ENCODE peak calls at places on chromosomes 5 and 9, in six cellular contexts. S, X, M, F, A and Y are unnamed samples.

GRCh38 chr9:34995288-34996060 is 5.9 kb downstream of the DNAJB5 start:
- DNase-seq in F (no peak), X (peak), M (peak), S (peak), A (peak), Y (no peak)

GRCh38 chr5:175638305-175638704 is 19.6 kb upstream of the HRH2 start:
- DNase-seq in A (no peak), F (no peak), M (peak), X (no peak), S (no peak), Y (no peak)

GRCh38 chr5:177496111-177497010 is 1.0 kb downstream of the PDLIM7 start:
- DNase-seq in F (peak), S (peak), X (peak), M (peak), A (peak), Y (peak)

GRCh38 chr9:87573841-87574342 is 76.2 kb downstream of the DAPK1 start:
- DNase-seq in F (no peak), X (peak), M (no peak), S (peak), A (no peak), Y (no peak)

GRCh38 chr9:32589083-32589713 is 16.2 kb upstream of the NDUFB6 start:
- DNase-seq in X (peak), F (no peak), S (peak), M (peak), A (no peak), Y (peak)

GRCh38 chr5:43571237-43571636 is 14.4 kb upstream of the PAIP1 start:
- DNase-seq in M (peak), X (no peak), F (no peak), S (no peak), A (no peak), Y (no peak)

GRCh38 chr9:119827526-119827925 is 458.3 kb upstream of the BRINP1 start:
- DNase-seq in A (no peak), M (no peak), F (no peak), S (no peak), X (no peak), Y (no peak)

GRCh38 chr5:23977996-23978395 is 470.6 kb downstream of the PRDM9 start:
- DNase-seq in M (no peak), S (no peak), X (no peak), A (no peak), F (no peak), Y (peak)

GRCh38 chr5:137960141-137960540 is 70.9 kb downstream of the PKD2L2 start:
- DNase-seq in X (no peak), M (peak), S (no peak), A (no peak), F (no peak), Y (no peak)

GRCh38 chr5:113162770-113163169 is 186.2 kb downstream of the DCP2 start:
- DNase-seq in A (no peak), M (peak), X (peak), F (no peak), S (peak), Y (no peak)

GRCh38 chr5:168706655-168707069 is 127.5 kb upstream of the PANK3 start:
- DNase-seq in S (peak), A (no peak), M (peak), X (peak), F (no peak), Y (peak)

GRCh38 chr5:134568761-134569725 is 43.6 kb downstream of the JADE2 start:
- DNase-seq in A (peak), F (peak), S (peak), M (peak), X (peak), Y (no peak)

GRCh38 chr5:119478781-119479180 is 26.5 kb downstream of the HSD17B4 start:
- DNase-seq in F (no peak), M (no peak), X (no peak), A (no peak), S (peak), Y (no peak)

GRCh38 chr5:177265395-177265794 is 38.1 kb downstream of the RAB24 start:
- DNase-seq in M (no peak), F (no peak), X (no peak), S (no peak), A (no peak), Y (no peak)

GRCh38 chr5:97458851-97459250 is 275.8 kb upstream of the RIOK2 start:
- DNase-seq in A (no peak), M (no peak), S (no peak), X (no peak), F (no peak), Y (peak)

GRCh38 chr9:86854898-86855523 is 92.3 kb downstream of the GAS1 start:
- DNase-seq in S (peak), X (peak), A (no peak), M (peak), F (no peak), Y (no peak)

GRCh38 chr5:65262590-65263189 is 219.0 kb downstream of the ADAMTS6 start:
- DNase-seq in M (peak), A (no peak), X (peak), S (peak), F (no peak), Y (no peak)

GRCh38 chr5:109704255-109704952 is 14.7 kb downstream of the MAN2A1 start:
- DNase-seq in S (no peak), F (no peak), M (no peak), X (peak), A (no peak), Y (no peak)

GRCh38 chr5:150645070-150645700 is 4.7 kb downstream of the SYNPO start:
- DNase-seq in A (peak), X (peak), M (peak), F (peak), S (peak), Y (no peak)

GRCh38 chr9:19699757-19700156 is 89.1 kb downstream of the SLC24A2 start:
- DNase-seq in S (no peak), X (no peak), F (no peak), A (no peak), M (no peak), Y (no peak)

GRCh38 chr5:163473613-163474243 is 13.3 kb downstream of the HMMR start:
- DNase-seq in S (no peak), F (no peak), A (no peak), M (peak), X (peak), Y (peak)

GRCh38 chr9:129482521-129483466 is 138.1 kb downstream of the C9orf50 start:
- DNase-seq in S (peak), X (peak), F (peak), M (peak), A (peak), Y (no peak)

GRCh38 chr9:135227641-135228251 is 140.3 kb downstream of the OLFM1 start:
- DNase-seq in F (peak), A (peak), X (no peak), S (no peak), M (no peak), Y (no peak)

GRCh38 chr9:10366171-10366779 is 246.5 kb downstream of the PTPRD start:
- DNase-seq in M (peak), S (peak), X (peak), A (no peak), F (no peak), Y (peak)

GRCh38 chr5:90347462-90347861 is 62.1 kb downstream of the CETN3 start:
- DNase-seq in S (no peak), X (no peak), M (no peak), F (no peak), A (no peak), Y (no peak)

GRCh38 chr9:12695474-12695873 is 2.3 kb downstream of the TYRP1 start:
- DNase-seq in F (no peak), A (no peak), S (no peak), M (peak), X (peak), Y (no peak)

GRCh38 chr5:82497242-82497641 is 219.1 kb upstream of the RPS23 start:
- DNase-seq in A (no peak), S (no peak), X (no peak), F (no peak), M (no peak), Y (no peak)

GRCh38 chr9:115276621-115277020 is 158.7 kb upstream of the TNC start:
- DNase-seq in X (peak), M (peak), F (no peak), A (no peak), S (peak), Y (no peak)

GRCh38 chr9:4820172-4820571 is 27.4 kb downstream of the RCL1 start:
- DNase-seq in X (no peak), M (no peak), S (no peak), A (no peak), F (no peak), Y (no peak)

GRCh38 chr5:174409971-174410370 is 314.4 kb upstream of the MSX2 start:
- DNase-seq in F (no peak), S (no peak), M (no peak), X (no peak), A (no peak), Y (no peak)

GRCh38 chr9:73743826-73744225 is 592.2 kb downstream of the ANXA1 start:
- DNase-seq in A (no peak), M (no peak), X (peak), F (no peak), S (no peak), Y (no peak)

GRCh38 chr5:95380103-95380628 is 11.0 kb upstream of the FAM81B start:
- DNase-seq in S (no peak), F (no peak), M (no peak), A (no peak), X (no peak), Y (no peak)

DNA sequence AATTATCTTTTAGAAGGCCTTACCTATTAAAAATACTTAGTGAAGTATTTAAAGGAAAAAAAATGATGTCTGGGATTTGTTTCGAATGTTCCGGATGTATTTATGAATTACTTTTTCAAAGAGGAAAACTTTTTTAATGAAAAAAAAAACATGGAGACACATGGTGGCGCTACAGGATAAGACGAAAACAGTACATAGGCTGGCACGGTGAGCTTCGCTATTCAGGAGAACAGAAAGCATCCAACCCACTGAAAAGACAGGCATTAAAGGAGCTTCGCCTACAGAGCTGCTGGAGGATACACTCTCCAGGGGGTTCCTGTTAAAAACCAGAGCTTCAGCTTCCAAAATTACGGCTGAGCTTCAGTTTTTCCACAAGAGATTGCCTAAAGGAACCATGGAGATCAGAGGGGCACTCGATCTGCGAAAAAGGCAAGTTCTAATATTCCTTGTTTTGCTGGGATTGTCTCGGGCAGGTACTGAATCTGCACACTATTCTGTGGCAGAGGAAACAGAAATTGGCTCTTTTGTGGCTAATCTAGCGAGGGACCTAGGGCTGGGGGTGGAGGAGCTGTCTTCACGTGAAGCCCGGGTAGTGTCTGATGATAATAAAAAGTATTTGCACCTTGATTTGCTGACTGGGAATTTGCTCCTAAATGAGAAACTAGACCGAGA is at the start of gene PCDHB14:
- DNase-seq in S (peak), F (no peak), X (peak), M (peak), A (no peak), Y (peak)
- H3K4me3 ChIP-seq in S (peak), F (peak), X (no peak), M (peak), A (peak), Y (no peak)

GRCh38 chr9:83257937-83258336 is 195.0 kb upstream of the RASEF start:
- DNase-seq in F (no peak), A (no peak), M (no peak), X (no peak), S (no peak), Y (no peak)
- TF ChIP-seq CTCF in F (no peak), A (no peak), M (no peak), X (no peak), S (no peak), Y (no peak)

DNA sequence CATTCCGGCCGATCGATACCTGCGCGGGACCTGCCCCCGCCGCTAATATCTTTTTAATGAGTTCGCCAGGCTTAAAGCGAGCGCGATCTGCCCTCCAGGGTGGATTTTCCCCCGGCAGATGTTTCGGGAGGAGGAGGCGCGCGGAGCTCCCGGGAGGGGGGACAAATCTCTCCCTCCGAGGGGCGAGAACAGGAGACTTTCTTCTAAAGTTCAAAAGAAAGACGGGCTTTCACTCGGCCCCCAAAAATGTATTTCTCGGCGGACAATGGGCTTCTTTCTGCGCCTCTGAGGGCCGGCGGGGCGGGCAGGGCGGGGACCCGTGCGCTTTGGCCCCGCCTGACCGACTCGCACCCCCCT is 4.1 kb upstream of the PRDM12 start:
- DNase-seq in M (no peak), X (no peak), S (no peak), A (no peak), F (no peak), Y (no peak)
- H3K4me3 ChIP-seq in M (no peak), X (no peak), S (no peak), A (peak), F (peak), Y (no peak)

GRCh38 chr5:60143912-60144311 is 250.4 kb upstream of the PDE4D start:
- DNase-seq in M (no peak), F (no peak), A (no peak), X (no peak), S (no peak), Y (no peak)

GRCh38 chr5:60136841-60137240 is 243.3 kb upstream of the PDE4D start:
- DNase-seq in A (no peak), X (no peak), M (no peak), S (no peak), F (no peak), Y (no peak)

DNA sequence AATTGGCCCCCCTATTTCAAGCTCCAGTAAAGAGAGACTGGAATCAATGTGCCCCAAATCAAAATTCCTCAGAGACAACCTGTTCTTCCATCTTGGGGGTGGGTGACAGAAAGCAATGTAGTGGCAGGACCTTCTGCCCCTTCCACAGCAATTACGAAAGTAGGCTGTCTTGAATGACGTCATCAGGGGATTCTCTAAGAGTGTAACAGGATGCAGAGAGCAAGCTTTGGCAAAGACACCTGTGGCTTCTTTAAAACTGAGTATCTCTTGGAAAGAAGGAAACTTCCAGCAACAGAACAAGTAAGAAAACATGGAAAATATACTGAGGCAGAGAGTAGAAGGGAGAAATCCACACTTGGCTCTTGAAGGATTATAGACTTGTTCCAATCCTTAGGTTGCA is 247.6 kb upstream of the PDE4D start:
- DNase-seq in X (no peak), F (no peak), A (no peak), M (no peak), S (no peak), Y (no peak)
- TF ChIP-seq CTCF in X (no peak), F (no peak), A (no peak), M (no peak), S (no peak), Y (no peak)

DNA sequence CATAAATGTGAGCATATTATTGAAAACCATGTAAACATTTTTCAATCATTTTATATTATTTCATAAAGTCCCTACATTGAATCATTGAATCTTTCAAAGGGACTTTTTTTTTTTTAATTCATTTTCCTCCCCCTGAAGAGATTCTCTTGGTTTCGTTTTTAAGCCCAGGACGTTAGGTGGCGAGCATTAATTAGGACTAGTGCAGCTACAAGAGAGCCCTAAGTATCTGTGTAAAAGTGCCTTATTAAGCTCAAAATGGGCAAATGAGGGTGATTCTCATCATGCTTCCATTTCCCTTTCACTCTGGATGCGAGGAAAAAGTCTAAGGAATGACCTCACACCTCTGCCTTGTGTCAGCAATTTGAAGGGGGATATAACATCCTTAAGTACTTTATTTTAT is 517.9 kb upstream of the ITGA1 start:
- DNase-seq in X (no peak), S (no peak), M (no peak), F (no peak), A (no peak), Y (no peak)
- H3K4me3 ChIP-seq in X (no peak), S (peak), M (no peak), F (peak), A (no peak), Y (no peak)

GRCh38 chr5:142601432-142601831 is 84.5 kb downstream of the FGF1 start:
- DNase-seq in F (no peak), M (no peak), X (no peak), A (no peak), S (no peak), Y (no peak)
- TF ChIP-seq CTCF in F (no peak), M (no peak), X (no peak), A (no peak), S (peak), Y (peak)